ENCODE peak calls at places on chromosome 7, in seven cellular contexts. S is cardiac muscle cell; H is transverse colon; V is neural crest cell; R is KBM-7; G is stimulated activated CD4-positive, alpha-beta T cell treated with anti-CD3 and anti-CD28 coated beads, Interleukin-4, amount 100 ng/mL, for 24 hours; Y is MCF 10A. K is an unnamed sample.

GRCh38 chr7:37832194-37832593 is 16.2 kb upstream of the NME8 start:
- DNase-seq in Y (peak), V (no peak), H (peak), G (no peak), S (no peak), R (peak), K (peak)

GRCh38 chr7:131164025-131164899 is 163.4 kb upstream of the MKLN1 start:
- DNase-seq in S (no peak), R (no peak), H (no peak), G (no peak), Y (peak), V (no peak), K (no peak)

GRCh38 chr7:32364581-32364980 is 125.6 kb downstream of the LSM5 start:
- DNase-seq in S (no peak), Y (no peak), R (no peak), G (no peak), H (no peak), V (no peak), K (no peak)

GRCh38 chr7:4774804-4775280 is 581 bp upstream of the AP5Z1 start:
- DNase-seq in Y (peak), G (no peak), S (no peak), H (no peak), V (no peak), R (no peak), K (no peak)

GRCh38 chr7:3164363-3164762 is 120.7 kb upstream of the CARD11 start:
- DNase-seq in R (no peak), Y (no peak), H (no peak), S (peak), G (no peak), V (no peak), K (no peak)

GRCh38 chr7:18700147-18700546 is 204.6 kb downstream of the HDAC9 start:
- DNase-seq in S (no peak), V (no peak), Y (peak), R (peak), H (no peak), G (no peak), K (peak)

GRCh38 chr7:144011458-144012230 is 11.5 kb downstream of the OR6B1 start:
- DNase-seq in S (no peak), R (peak), H (no peak), V (no peak), G (no peak), Y (no peak), K (no peak)

GRCh38 chr7:134065415-134065814 is 61.7 kb upstream of the LRGUK start:
- DNase-seq in V (no peak), H (no peak), G (no peak), S (no peak), Y (no peak), R (no peak), K (no peak)

GRCh38 chr7:8724080-8724718 is 290.8 kb downstream of the NXPH1 start:
- DNase-seq in G (no peak), S (peak), H (peak), Y (peak), V (peak), R (peak), K (peak)